ENCODE peak calls at places on chromosomes 6 and 20, in five cellular contexts. Z is fibroblast of pulmonary artery, K is ascending aorta, G is fibroblast of the aortic adventitia, B is GM12864. D is an unnamed sample.

GRCh38 chr20:4090756-4091331 is 75.5 kb upstream of the RNF24 start:
- DNase-seq in G (peak), K (no peak), B (no peak), Z (peak), D (no peak)

GRCh38 chr6:49713346-49713745 is at the start of gene CRISP2:
- DNase-seq in Z (no peak), G (no peak), K (no peak), B (no peak), D (no peak)

GRCh38 chr6:113960795-113961194 is 10.2 kb downstream of the HDAC2 start:
- DNase-seq in G (no peak), K (no peak), B (no peak), Z (no peak), D (no peak)

GRCh38 chr6:166435574-166435973 is 52.8 kb upstream of the MPC1 start:
- DNase-seq in K (no peak), G (no peak), Z (no peak), B (no peak), D (no peak)

GRCh38 chr6:1594495-1595200 is 15.1 kb upstream of the FOXC1 start:
- DNase-seq in G (no peak), Z (no peak), K (no peak), B (no peak), D (no peak)

GRCh38 chr6:110140650-110141049 is 38.8 kb downstream of the WASF1 start:
- DNase-seq in B (no peak), K (no peak), G (peak), Z (peak), D (no peak)

GRCh38 chr6:89035252-89036106 is 45.1 kb upstream of the PNRC1 start:
- DNase-seq in B (no peak), G (peak), K (peak), Z (peak), D (no peak)

GRCh38 chr20:33482581-33482980 is 7.3 kb upstream of the CBFA2T2 start:
- DNase-seq in K (no peak), G (no peak), Z (no peak), B (no peak), D (no peak)

GRCh38 chr6:68740828-68741500 is 105.9 kb downstream of the ADGRB3 start:
- DNase-seq in Z (no peak), K (no peak), G (no peak), B (no peak), D (no peak)

GRCh38 chr6:33323623-33323948 is 6.0 kb upstream of the ZBTB22 start:
- DNase-seq in Z (no peak), G (no peak), B (no peak), K (no peak), D (no peak)

GRCh38 chr6:37056439-37057127 is 51.1 kb downstream of the FGD2 start:
- DNase-seq in B (no peak), G (no peak), Z (no peak), K (no peak), D (no peak)

GRCh38 chr6:34391023-34391485 is 1.4 kb downstream of the NUDT3 start:
- DNase-seq in K (no peak), B (no peak), Z (peak), G (peak), D (peak)

GRCh38 chr6:169962604-169963469 is 211.4 kb downstream of the ERMARD start:
- DNase-seq in G (no peak), B (no peak), Z (no peak), K (no peak), D (no peak)

GRCh38 chr6:38686270-38687042 is 16.5 kb downstream of the GLO1 start:
- DNase-seq in B (no peak), Z (no peak), K (no peak), G (no peak), D (no peak)

GRCh38 chr6:118660218-118660569 is 8.8 kb upstream of the CEP85L start:
- DNase-seq in G (no peak), Z (peak), K (no peak), B (no peak), D (no peak)

GRCh38 chr6:77466055-77467028 is 3.1 kb upstream of the HTR1B start:
- DNase-seq in K (no peak), B (peak), G (peak), Z (peak), D (peak)

GRCh38 chr6:139515511-139515910 is 141.1 kb upstream of the CITED2 start:
- DNase-seq in B (no peak), Z (peak), K (no peak), G (no peak), D (peak)

GRCh38 chr6:109794201-109794926 is 103.3 kb downstream of the FIG4 start:
- DNase-seq in G (peak), K (no peak), Z (peak), B (no peak), D (peak)

GRCh38 chr6:99867026-99867425 is 127.0 kb downstream of the MCHR2 start:
- DNase-seq in K (no peak), Z (no peak), G (no peak), B (no peak), D (no peak)

GRCh38 chr20:4468114-4468513 is 253.6 kb upstream of the PRND start:
- DNase-seq in K (no peak), G (no peak), Z (no peak), B (no peak), D (no peak)

GRCh38 chr6:35363293-35363750 is 21.0 kb downstream of the PPARD start:
- DNase-seq in B (no peak), K (no peak), G (no peak), Z (peak), D (no peak)

GRCh38 chr6:2919401-2919800 is 16.3 kb upstream of the SERPINB9 start:
- DNase-seq in G (no peak), B (no peak), Z (no peak), K (no peak), D (no peak)

GRCh38 chr20:62136283-62137091 is 6.7 kb downstream of the PSMA7 start:
- DNase-seq in Z (peak), K (no peak), B (no peak), G (peak), D (peak)

GRCh38 chr6:82783587-82784253 is 281.9 kb downstream of the UBE3D start:
- DNase-seq in B (no peak), K (no peak), Z (no peak), G (no peak), D (peak)

GRCh38 chr6:168164462-168165061 is 85.5 kb upstream of the FRMD1 start:
- DNase-seq in K (no peak), Z (no peak), G (no peak), B (no peak), D (no peak)

GRCh38 chr6:3306848-3307247 is 48.1 kb downstream of the PSMG4 start:
- DNase-seq in G (no peak), Z (no peak), K (no peak), B (no peak), D (no peak)

GRCh38 chr20:53003420-53003819 is 31.3 kb downstream of the TSHZ2 start:
- DNase-seq in G (peak), B (no peak), K (no peak), Z (peak), D (no peak)

GRCh38 chr6:110398778-110399177 is 16.6 kb downstream of the DDO start:
- DNase-seq in Z (peak), G (no peak), B (no peak), K (no peak), D (no peak)

GRCh38 chr6:27562027-27562410 is 89.1 kb upstream of the ZNF184 start:
- DNase-seq in K (no peak), B (no peak), Z (no peak), G (no peak), D (peak)
- H3K4me3 ChIP-seq in K (no peak), B (no peak), Z (no peak), G (no peak), D (peak)

GRCh38 chr6:149964243-149965190 is 774 bp downstream of the ULBP1 start:
- DNase-seq in B (no peak), G (peak), K (no peak), Z (peak), D (no peak)

GRCh38 chr6:149963212-149963461 is 606 bp upstream of the ULBP1 start:
- DNase-seq in G (peak), Z (peak), K (no peak), B (no peak), D (peak)

GRCh38 chr6:149965191-149966020 is 1.7 kb downstream of the ULBP1 start:
- DNase-seq in K (no peak), G (no peak), Z (peak), B (no peak), D (no peak)

GRCh38 chr6:149962461-149963211 is 1.1 kb upstream of the ULBP1 start:
- DNase-seq in B (no peak), K (no peak), Z (no peak), G (no peak), D (no peak)

DNA sequence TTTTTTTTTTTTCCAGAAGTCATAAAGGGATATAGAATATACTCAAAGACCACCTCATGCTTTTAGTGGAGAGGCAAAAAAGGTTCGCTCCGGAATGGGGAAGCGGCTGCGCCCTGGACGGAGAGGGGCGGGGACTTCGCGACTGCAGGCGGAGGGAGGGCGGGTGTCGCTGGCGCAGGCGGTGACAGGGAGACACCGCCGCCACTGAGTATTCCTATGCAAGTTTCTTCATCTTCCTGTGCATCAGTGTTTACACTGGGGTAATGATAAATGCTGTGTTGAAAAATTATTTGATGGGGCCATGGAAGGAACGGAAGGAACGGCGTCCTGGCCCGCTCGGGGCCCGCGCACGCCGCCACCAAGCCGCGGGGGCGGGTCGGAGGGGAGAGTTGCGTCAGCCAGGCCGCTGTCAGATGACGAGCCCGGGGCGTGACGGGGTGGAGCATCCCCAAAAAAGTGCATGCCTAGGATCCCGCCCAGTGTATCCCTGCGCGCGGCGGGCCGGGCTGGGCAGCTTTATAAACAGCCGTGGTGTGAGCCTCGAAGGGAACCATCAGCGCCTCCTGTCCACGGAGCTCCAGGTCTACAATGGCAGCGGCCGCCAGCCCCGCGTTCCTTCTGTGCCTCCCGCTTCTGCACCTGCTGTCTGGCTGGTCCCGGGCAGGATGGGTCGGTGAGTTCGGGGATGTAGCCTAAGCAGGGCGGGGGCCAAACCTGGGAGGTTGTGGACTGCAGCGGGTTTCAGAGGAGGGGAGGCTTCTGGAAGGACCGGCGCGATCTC is at the start of gene ULBP1:
- DNase-seq in G (peak), B (no peak), Z (peak), K (peak), D (peak)
- TF ChIP-seq CTCF in G (peak), B (no peak), Z (peak), K (no peak), D (no peak)

GRCh38 chr20:48684501-48685041 is 143.2 kb downstream of the PREX1 start:
- DNase-seq in K (no peak), B (no peak), Z (no peak), G (no peak), D (no peak)

GRCh38 chr20:48688579-48688978 is 139.2 kb downstream of the PREX1 start:
- DNase-seq in K (no peak), B (no peak), Z (no peak), G (no peak), D (no peak)

GRCh38 chr20:48687097-48687800 is 140.6 kb downstream of the PREX1 start:
- DNase-seq in Z (no peak), K (no peak), G (no peak), B (no peak), D (no peak)

GRCh38 chr20:48685300-48685699 is 142.5 kb downstream of the PREX1 start:
- DNase-seq in B (no peak), G (no peak), Z (no peak), K (no peak), D (no peak)

DNA sequence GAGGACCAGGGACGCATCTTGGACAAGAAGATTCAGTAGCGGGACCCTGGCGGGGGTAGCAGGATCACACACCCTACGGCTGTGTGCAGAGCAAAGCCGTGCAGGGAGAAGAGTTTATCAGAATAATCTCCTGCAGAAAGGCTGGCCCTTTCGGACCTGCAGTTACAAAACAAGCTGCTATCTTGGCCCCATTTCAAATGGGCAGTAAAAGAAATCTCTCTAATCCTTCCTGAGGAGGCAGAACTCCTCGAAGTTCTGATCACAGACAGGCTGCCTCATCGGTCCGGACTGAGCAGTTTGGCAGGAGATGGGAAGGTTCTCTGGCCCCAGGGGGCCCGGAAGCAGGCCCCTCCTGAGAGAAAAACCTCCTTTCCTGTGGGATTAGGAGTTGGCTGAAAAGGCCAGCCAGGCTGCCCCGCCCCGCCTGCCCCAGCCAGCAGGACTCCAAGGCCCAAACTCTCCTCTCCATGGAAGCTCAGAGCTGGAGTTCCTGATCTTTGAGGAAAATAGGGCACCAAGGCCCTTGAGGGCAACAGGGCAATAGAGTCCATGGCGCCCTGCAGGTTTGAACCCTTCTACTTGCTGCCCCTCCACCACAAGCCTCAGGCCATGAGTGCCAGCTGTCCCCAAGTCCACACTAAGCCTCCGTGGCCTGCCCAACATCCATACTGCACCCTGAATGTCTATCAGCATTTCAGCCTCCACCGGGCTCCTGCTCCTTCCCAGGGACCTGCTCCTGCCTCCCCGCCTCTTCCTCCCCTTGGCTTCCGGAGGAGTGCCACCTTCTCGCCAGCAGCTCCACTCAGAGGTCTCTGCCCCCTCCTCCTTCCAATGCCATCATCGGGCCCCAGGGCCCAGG is 141.3 kb downstream of the PREX1 start:
- DNase-seq in G (peak), B (no peak), Z (peak), K (no peak), D (no peak)
- H3K4me3 ChIP-seq in G (no peak), B (no peak), Z (no peak), K (no peak), D (no peak)

GRCh38 chr6:43009124-43009523 is 4.6 kb downstream of the MEA1 start:
- DNase-seq in G (peak), B (no peak), Z (peak), K (no peak), D (peak)
- TF ChIP-seq CTCF in G (peak), B (peak), Z (peak), K (no peak), D (peak)

GRCh38 chr20:50009521-50010454 is 27.0 kb downstream of the SNAI1 start:
- DNase-seq in Z (no peak), B (no peak), G (no peak), K (no peak), D (no peak)
- H3K4me3 ChIP-seq in Z (no peak), B (no peak), G (no peak), K (peak), D (no peak)

GRCh38 chr20:17648782-17649730 is 33.0 kb downstream of the RRBP1 start:
- DNase-seq in K (no peak), B (no peak), Z (no peak), G (no peak), D (peak)
- TF ChIP-seq CTCF in K (no peak), B (peak), Z (peak), G (peak), D (no peak)

GRCh38 chr6:10382728-10383127 is 32.1 kb downstream of the TFAP2A start:
- DNase-seq in G (no peak), K (no peak), B (no peak), Z (no peak), D (no peak)

GRCh38 chr6:10382322-10382721 is 32.6 kb downstream of the TFAP2A start:
- DNase-seq in B (no peak), G (no peak), Z (no peak), K (no peak), D (no peak)

GRCh38 chr6:10384064-10384317 is 30.9 kb downstream of the TFAP2A start:
- DNase-seq in Z (no peak), B (no peak), K (no peak), G (no peak), D (no peak)

GRCh38 chr6:10384333-10384718 is 30.5 kb downstream of the TFAP2A start:
- DNase-seq in Z (no peak), G (no peak), B (no peak), K (no peak), D (no peak)

DNA sequence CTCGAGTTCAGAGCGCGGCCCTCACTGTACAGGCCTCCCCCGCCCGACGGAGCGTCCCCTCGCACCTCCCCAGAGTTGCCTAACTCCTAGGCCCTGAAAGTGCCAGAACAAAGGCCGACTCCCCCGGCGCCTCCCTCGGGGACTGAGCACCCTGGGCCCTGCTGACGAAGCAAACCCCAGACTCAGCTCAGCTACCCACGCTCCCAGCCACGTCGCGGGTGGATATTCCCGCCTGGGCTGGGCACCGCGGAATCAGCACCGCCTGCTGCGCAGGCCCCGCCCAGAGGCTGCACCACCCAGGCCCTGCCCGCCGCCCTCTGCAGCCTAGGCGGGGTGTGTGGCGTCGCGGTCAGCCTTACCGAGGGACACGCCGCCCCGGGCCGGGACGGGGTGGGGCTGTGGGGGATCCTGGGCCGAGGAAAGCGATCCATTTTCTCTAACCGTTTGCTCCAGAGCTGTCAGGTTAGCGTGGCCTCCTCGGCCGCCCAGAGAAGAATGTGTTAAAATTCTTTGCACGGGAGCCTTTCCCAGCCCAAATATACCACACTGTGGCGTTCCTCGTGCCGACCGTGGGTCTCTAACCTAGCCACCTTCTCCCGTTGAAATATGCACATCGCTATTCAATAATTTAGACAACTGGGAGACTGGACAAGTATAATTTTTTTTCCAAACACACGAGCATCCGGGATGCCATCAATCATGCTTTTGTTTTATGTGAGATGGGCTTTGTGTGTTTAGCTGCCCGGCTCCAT is 31.4 kb downstream of the TFAP2A start:
- DNase-seq in G (no peak), K (no peak), B (no peak), Z (no peak), D (no peak)
- H3K4me3 ChIP-seq in G (no peak), K (peak), B (no peak), Z (no peak), D (no peak)

DNA sequence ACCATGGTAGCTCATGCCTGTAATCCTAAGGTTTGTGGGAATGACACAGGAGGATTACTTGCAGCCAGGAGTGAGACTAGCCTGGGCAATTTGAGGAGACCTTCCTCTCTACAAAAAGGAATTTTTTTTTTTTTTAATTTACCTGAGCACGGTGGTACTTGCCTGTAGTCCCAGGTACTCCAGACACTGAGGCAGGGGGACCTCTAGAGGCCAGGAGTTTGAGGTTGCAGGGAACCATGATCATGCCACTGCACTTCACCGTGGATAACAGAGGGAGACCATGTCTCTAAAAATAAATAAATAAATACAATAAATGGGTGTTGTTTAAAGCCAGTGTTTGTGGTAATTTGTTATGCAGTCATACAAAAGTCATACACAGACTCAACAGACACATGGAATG is 2.4 kb upstream of the HLA-F start:
- DNase-seq in B (no peak), K (no peak), Z (no peak), G (no peak), D (peak)
- TF ChIP-seq CTCF in B (peak), K (no peak), Z (no peak), G (no peak), D (peak)

DNA sequence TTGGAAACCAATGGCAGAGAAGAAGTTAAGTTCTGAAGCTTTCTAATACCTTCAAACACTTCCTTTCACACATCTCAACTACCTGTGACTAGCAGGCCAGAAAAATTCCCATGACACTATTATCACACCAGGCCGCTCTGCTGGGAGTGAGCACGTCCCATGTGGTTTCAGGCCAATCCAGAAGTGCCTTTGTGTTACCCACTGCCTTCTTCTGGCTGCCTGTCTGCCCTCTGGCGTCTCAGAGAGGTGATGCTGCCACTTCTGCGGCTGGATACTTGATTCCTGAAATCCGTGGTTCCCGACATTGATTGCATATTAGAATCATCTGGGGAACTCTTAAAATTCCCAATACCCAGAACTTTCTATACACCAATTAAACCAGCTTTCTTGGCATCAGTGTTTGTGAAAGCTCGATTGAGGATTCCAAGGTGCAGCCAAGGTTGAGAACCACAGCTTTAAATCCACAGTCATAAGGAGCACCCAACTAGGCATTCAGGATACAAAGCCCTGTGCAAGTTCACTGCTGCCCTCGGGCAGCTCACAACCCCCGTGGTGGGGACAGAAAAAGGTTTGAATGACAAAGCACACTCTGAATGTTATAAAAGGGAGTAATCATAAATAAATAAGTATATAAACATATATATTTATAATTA is 65.6 kb downstream of the STMND1 start:
- DNase-seq in Z (peak), K (no peak), G (peak), B (no peak), D (peak)
- H3K4me3 ChIP-seq in Z (no peak), K (no peak), G (no peak), B (no peak), D (no peak)